ENCODE peak calls at places on chromosome 16, in seven cellular contexts. A is M059J; V is activated naive CD4-positive, alpha-beta T cell treated with Interleukin-2 at 50 U/mL for 16 hours; I is AG09309; G is mesendoderm; B is ovary; L is activated CD8-positive, alpha-beta memory T cell treated with anti-CD3 and anti-CD28 coated beads for 48 hours. X is an unnamed sample.

GRCh38 chr16:80199614-80200013 is 341.2 kb upstream of the DYNLRB2 start:
- DNase-seq in G (no peak), L (no peak), B (no peak), V (no peak), A (no peak), I (no peak), X (no peak)

GRCh38 chr16:29943846-29944669 is 17.8 kb upstream of the TMEM219 start:
- DNase-seq in A (peak), B (no peak), V (no peak), I (peak), L (no peak), G (peak), X (peak)

GRCh38 chr16:57483725-57484514 is 2.4 kb downstream of the DOK4 start:
- DNase-seq in B (no peak), L (no peak), V (no peak), A (no peak), I (no peak), G (no peak), X (no peak)

GRCh38 chr16:48235058-48235555 is 9.0 kb upstream of the LONP2 start:
- DNase-seq in A (no peak), I (no peak), V (no peak), G (peak), B (no peak), L (no peak), X (no peak)

GRCh38 chr16:67941469-67942199 is 2.3 kb downstream of the LCAT start:
- DNase-seq in L (no peak), A (no peak), I (no peak), V (no peak), G (no peak), B (no peak), X (no peak)

GRCh38 chr16:87701505-87701921 is 64.3 kb downstream of the KLHDC4 start:
- DNase-seq in V (no peak), A (no peak), G (no peak), B (no peak), L (no peak), I (no peak), X (no peak)

GRCh38 chr16:59210955-59211541 is 476.9 kb upstream of the GOT2 start:
- DNase-seq in A (peak), L (no peak), G (peak), B (no peak), I (no peak), V (no peak), X (peak)

GRCh38 chr16:84680165-84680842 is 19.5 kb upstream of the USP10 start:
- DNase-seq in L (no peak), V (no peak), G (no peak), I (no peak), B (no peak), A (no peak), X (no peak)

GRCh38 chr16:87305505-87306391 is 11.4 kb downstream of the C16orf95 start:
- DNase-seq in V (no peak), L (no peak), G (peak), I (no peak), A (no peak), B (no peak), X (peak)

GRCh38 chr16:85722066-85722465 is 28.8 kb downstream of the C16orf74 start:
- DNase-seq in G (no peak), B (no peak), V (no peak), I (no peak), L (no peak), A (no peak), X (no peak)

GRCh38 chr16:67449739-67450138 is 18.8 kb downstream of the HSD11B2 start:
- DNase-seq in A (no peak), V (no peak), B (no peak), L (no peak), G (no peak), I (no peak), X (no peak)

GRCh38 chr16:53449816-53450517 is 15.7 kb downstream of the RBL2 start:
- DNase-seq in I (no peak), L (no peak), V (no peak), A (no peak), G (no peak), B (no peak), X (no peak)

X was measured in AG10803.